ENCODE peak calls at places on chromosomes 2 and 18, in nine cellular contexts. I, X, H, T, G, L, Q, V and C are unnamed samples.

GRCh38 chr2:204251977-204252376 is 293.3 kb upstream of the PARD3B start:
- DNase-seq in H (no peak), Q (no peak), X (no peak), G (no peak), V (no peak), I (peak), L (no peak), T (no peak), C (no peak)

GRCh38 chr2:105100064-105100840 is 62.4 kb downstream of the MRPS9 start:
- DNase-seq in X (no peak), V (no peak), H (peak), G (no peak), L (no peak), Q (no peak), T (no peak), I (peak), C (no peak)

GRCh38 chr2:161400076-161400475 is 16.0 kb upstream of the TBR1 start:
- DNase-seq in H (no peak), G (no peak), L (no peak), X (no peak), Q (peak), V (peak), T (no peak), I (peak), C (no peak)

GRCh38 chr2:106960633-106961205 is 74.8 kb upstream of the ST6GAL2 start:
- DNase-seq in Q (no peak), I (no peak), G (no peak), V (no peak), X (no peak), T (peak), H (no peak), L (no peak), C (no peak)

GRCh38 chr2:46273919-46274318 is 23.3 kb upstream of the EPAS1 start:
- DNase-seq in G (no peak), V (peak), X (no peak), I (no peak), Q (no peak), L (no peak), T (peak), H (no peak), C (no peak)

GRCh38 chr18:31677592-31677991 is 6.8 kb downstream of the B4GALT6 start:
- DNase-seq in L (no peak), G (no peak), T (no peak), V (no peak), X (no peak), H (no peak), I (no peak), Q (no peak), C (no peak)

GRCh38 chr2:31270871-31271270 is 36.9 kb downstream of the EHD3 start:
- DNase-seq in X (no peak), T (no peak), V (no peak), Q (peak), G (no peak), I (no peak), H (no peak), L (no peak), C (no peak)

GRCh38 chr2:176986579-176986978 is 226.0 kb upstream of the HNRNPA3 start:
- DNase-seq in L (no peak), G (no peak), H (no peak), V (no peak), T (no peak), X (no peak), Q (no peak), I (no peak), C (no peak)

GRCh38 chr2:6103949-6104348 is 411.8 kb downstream of the SOX11 start:
- DNase-seq in L (peak), T (no peak), X (no peak), G (no peak), Q (no peak), I (no peak), H (no peak), V (no peak), C (no peak)

GRCh38 chr18:58105908-58106673 is 62.1 kb downstream of the NEDD4L start:
- DNase-seq in H (no peak), V (no peak), L (no peak), I (no peak), X (no peak), G (no peak), T (peak), Q (peak), C (no peak)

GRCh38 chr2:97849881-97850540 is 136.6 kb downstream of the ZAP70 start:
- DNase-seq in L (peak), V (no peak), H (peak), Q (no peak), T (peak), I (peak), X (no peak), G (no peak), C (no peak)

GRCh38 chr2:230267556-230267955 is 42.0 kb downstream of the SP140 start:
- DNase-seq in V (no peak), T (no peak), X (no peak), G (no peak), Q (no peak), L (no peak), I (no peak), H (no peak), C (no peak)

GRCh38 chr2:12151716-12152115 is 405.3 kb downstream of the LPIN1 start:
- DNase-seq in V (no peak), T (no peak), H (peak), G (no peak), L (no peak), I (peak), Q (no peak), X (no peak), C (no peak)

GRCh38 chr2:45055261-45055660 is 46.0 kb upstream of the SIX2 start:
- DNase-seq in T (no peak), L (no peak), Q (peak), G (no peak), X (no peak), V (no peak), I (no peak), H (no peak), C (no peak)

GRCh38 chr18:24214144-24214543 is 75.3 kb downstream of the CABYR start:
- DNase-seq in T (no peak), H (no peak), Q (no peak), G (no peak), I (no peak), X (no peak), L (no peak), V (no peak), C (no peak)

GRCh38 chr2:53826587-53827397 is 33.0 kb downstream of the GPR75 start:
- DNase-seq in I (peak), T (no peak), L (peak), V (no peak), H (no peak), X (no peak), G (no peak), Q (peak), C (no peak)

GRCh38 chr18:25724121-25724520 is 366.3 kb downstream of the SS18 start:
- DNase-seq in G (no peak), I (no peak), T (no peak), L (no peak), Q (no peak), X (no peak), H (no peak), V (no peak), C (no peak)

GRCh38 chr2:1192121-1192520 is 221.1 kb upstream of the TPO start:
- DNase-seq in H (no peak), L (no peak), G (no peak), T (no peak), X (no peak), Q (no peak), V (no peak), I (no peak), C (no peak)

GRCh38 chr2:157971702-157972101 is 95.6 kb upstream of the ACVR1 start:
- DNase-seq in L (peak), V (peak), I (peak), T (peak), X (no peak), H (peak), G (no peak), Q (no peak), C (no peak)

GRCh38 chr2:203809084-203809521 is 58.5 kb upstream of the CTLA4 start:
- DNase-seq in H (no peak), I (no peak), T (peak), V (no peak), L (no peak), X (no peak), G (no peak), Q (peak), C (no peak)

GRCh38 chr2:99569393-99569792 is 79.6 kb upstream of the REV1 start:
- DNase-seq in L (no peak), V (no peak), T (no peak), H (no peak), Q (no peak), X (no peak), I (no peak), G (no peak), C (no peak)

GRCh38 chr2:196275646-196276352 is 104.4 kb upstream of the STK17B start:
- DNase-seq in V (peak), L (peak), X (no peak), Q (peak), I (no peak), G (peak), H (no peak), T (no peak), C (no peak)

GRCh38 chr2:26720322-26721166 is 28.0 kb downstream of the KCNK3 start:
- DNase-seq in X (peak), T (peak), V (peak), L (peak), I (no peak), H (no peak), Q (peak), G (peak), C (peak)

GRCh38 chr2:186917866-186918265 is 68.9 kb upstream of the ZSWIM2 start:
- DNase-seq in L (no peak), V (no peak), G (no peak), T (peak), X (no peak), H (no peak), Q (no peak), I (peak), C (no peak)

GRCh38 chr2:134819334-134819733 is 19.1 kb upstream of the ACMSD start:
- DNase-seq in I (peak), G (no peak), Q (peak), H (peak), T (peak), V (peak), X (no peak), L (peak), C (no peak)

GRCh38 chr18:45793295-45793965 is 32.0 kb upstream of the SIGLEC15 start:
- DNase-seq in V (peak), H (peak), T (peak), I (peak), X (no peak), L (peak), G (no peak), Q (peak), C (peak)

GRCh38 chr2:207489251-207489650 is 40.5 kb upstream of the CREB1 start:
- DNase-seq in H (no peak), T (no peak), V (no peak), G (no peak), L (no peak), Q (no peak), I (no peak), X (no peak), C (no peak)

GRCh38 chr2:207491086-207491485 is 38.7 kb upstream of the CREB1 start:
- DNase-seq in Q (no peak), T (no peak), L (no peak), I (no peak), V (no peak), X (no peak), H (no peak), G (no peak), C (no peak)

GRCh38 chr2:207490441-207490840 is 39.3 kb upstream of the CREB1 start:
- DNase-seq in H (no peak), Q (peak), L (no peak), V (no peak), G (no peak), T (no peak), X (no peak), I (peak), C (no peak)

GRCh38 chr2:207484444-207485391 is 45.0 kb upstream of the CREB1 start:
- DNase-seq in X (no peak), L (no peak), Q (no peak), V (no peak), H (no peak), G (peak), I (no peak), T (peak), C (peak)

GRCh38 chr2:207487650-207488315 is 42.0 kb upstream of the CREB1 start:
- DNase-seq in I (peak), H (peak), L (no peak), X (no peak), T (peak), Q (peak), V (peak), G (no peak), C (no peak)
- TF ChIP-seq CTCF in I (no peak), H (no peak), L (no peak), X (no peak), T (no peak), Q (peak), V (no peak), G (no peak), C (no peak)

GRCh38 chr2:225017098-225017685 is 25.1 kb downstream of the DOCK10 start:
- DNase-seq in X (no peak), G (no peak), I (no peak), T (no peak), V (peak), Q (no peak), H (no peak), L (no peak), C (no peak)
- TF ChIP-seq CTCF in X (no peak), G (no peak), I (no peak), T (no peak), V (peak), Q (no peak), H (no peak), L (no peak), C (no peak)

GRCh38 chr2:219575566-219576504 is 3.7 kb downstream of the INHA start:
- DNase-seq in G (no peak), L (no peak), H (no peak), V (no peak), X (no peak), Q (no peak), T (no peak), I (no peak), C (no peak)
- TF ChIP-seq CTCF in G (no peak), L (no peak), H (no peak), V (no peak), X (no peak), Q (no peak), T (no peak), I (no peak), C (no peak)

GRCh38 chr2:60438136-60438535 is 115.3 kb downstream of the BCL11A start:
- DNase-seq in L (no peak), G (no peak), X (no peak), T (no peak), V (no peak), H (no peak), I (no peak), Q (no peak), C (no peak)

GRCh38 chr2:60438653-60439052 is 114.8 kb downstream of the BCL11A start:
- DNase-seq in G (no peak), Q (no peak), I (no peak), L (no peak), T (no peak), V (no peak), X (no peak), H (no peak), C (no peak)

GRCh38 chr2:60440080-60440753 is 113.2 kb downstream of the BCL11A start:
- DNase-seq in G (no peak), X (no peak), T (no peak), Q (no peak), H (no peak), L (no peak), I (no peak), V (no peak), C (no peak)

GRCh38 chr2:60440761-60441160 is 112.7 kb downstream of the BCL11A start:
- DNase-seq in X (no peak), L (no peak), G (no peak), Q (no peak), I (peak), T (no peak), V (no peak), H (no peak), C (no peak)

DNA sequence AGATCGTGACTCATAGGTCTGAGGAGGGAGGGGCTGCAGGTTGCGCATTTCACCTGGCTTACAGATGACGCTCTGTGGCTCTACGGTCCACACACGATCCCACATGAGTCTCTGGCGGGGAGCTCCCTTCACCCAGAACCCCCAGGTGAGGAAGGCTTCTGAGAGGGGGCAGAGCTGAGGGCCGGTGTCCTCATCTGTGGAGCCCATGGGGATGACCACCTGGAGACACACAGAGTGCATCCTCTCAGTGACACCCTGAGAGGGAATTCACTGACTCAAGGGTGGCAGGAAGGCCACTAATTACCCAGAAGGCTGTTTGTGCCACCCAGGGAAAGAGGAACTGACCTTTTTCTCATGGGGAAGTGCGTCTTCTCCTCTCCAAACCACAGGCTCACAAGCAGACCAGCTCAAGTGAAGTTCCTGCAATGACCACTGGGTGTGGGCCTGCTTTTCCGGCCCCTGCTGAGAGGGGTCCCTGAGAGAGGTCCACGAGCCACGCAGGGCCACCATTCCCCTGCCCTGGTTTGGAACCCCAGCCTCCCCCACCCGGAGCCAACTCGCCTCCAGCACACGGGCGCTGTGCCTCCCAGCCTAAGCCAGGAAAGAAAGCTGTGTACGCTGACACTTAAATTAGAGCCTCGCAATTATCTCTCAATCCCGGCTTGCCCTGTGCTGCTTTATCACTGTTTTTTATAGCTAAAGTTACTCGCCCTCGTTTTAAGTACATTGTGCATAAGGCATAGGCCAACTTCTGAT is 114.1 kb downstream of the BCL11A start:
- DNase-seq in H (no peak), V (no peak), G (peak), Q (no peak), X (peak), I (no peak), T (no peak), L (no peak), C (no peak)
- TF ChIP-seq CTCF in H (no peak), V (no peak), G (peak), Q (peak), X (peak), I (peak), T (no peak), L (peak), C (no peak)

GRCh38 chr2:237627463-237628321 is at the start of gene LRRFIP1:
- DNase-seq in I (no peak), V (no peak), G (no peak), Q (no peak), L (no peak), X (peak), T (peak), H (peak), C (no peak)
- TF ChIP-seq CTCF in I (no peak), V (peak), G (no peak), Q (no peak), L (no peak), X (no peak), T (peak), H (no peak), C (no peak)

GRCh38 chr2:42335514-42336104 is 25.4 kb downstream of the COX7A2L start:
- DNase-seq in I (no peak), H (no peak), L (no peak), T (no peak), X (no peak), V (no peak), Q (no peak), G (no peak), C (no peak)

GRCh38 chr2:42336361-42336965 is 24.6 kb downstream of the COX7A2L start:
- DNase-seq in I (no peak), X (no peak), L (no peak), T (no peak), V (no peak), G (no peak), H (no peak), Q (no peak), C (no peak)

GRCh38 chr2:42338567-42339190 is 22.3 kb downstream of the COX7A2L start:
- DNase-seq in G (no peak), H (no peak), V (no peak), Q (no peak), X (no peak), T (no peak), I (no peak), L (no peak), C (no peak)

GRCh38 chr2:42337846-42338566 is 23.0 kb downstream of the COX7A2L start:
- DNase-seq in G (no peak), H (no peak), Q (no peak), X (no peak), L (no peak), T (no peak), V (no peak), I (no peak), C (no peak)

DNA sequence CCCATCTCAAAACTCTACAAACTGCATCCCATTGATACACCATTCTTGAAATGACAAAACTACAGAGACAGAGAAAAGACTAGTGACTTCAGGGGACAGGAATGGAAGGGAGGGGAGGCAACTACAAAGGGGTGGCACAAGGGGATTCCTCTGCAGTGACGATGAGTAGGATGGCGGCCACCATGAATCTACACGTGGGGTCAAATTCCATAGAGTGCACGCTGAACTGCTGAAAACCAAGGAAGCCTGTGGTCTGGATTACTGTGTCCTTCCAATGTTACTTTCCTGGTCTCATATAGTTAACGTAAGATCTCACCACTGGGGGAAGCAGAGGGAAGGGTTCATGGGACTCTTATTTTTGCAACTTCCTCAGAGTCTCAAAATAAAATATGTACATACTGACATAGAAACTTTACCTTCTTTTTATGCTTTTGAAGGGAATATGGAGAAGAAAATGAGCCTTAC is 23.6 kb downstream of the COX7A2L start:
- DNase-seq in T (no peak), L (no peak), X (no peak), I (no peak), G (no peak), Q (no peak), V (no peak), H (no peak), C (no peak)
- TF ChIP-seq CTCF in T (no peak), L (peak), X (no peak), I (no peak), G (peak), Q (peak), V (no peak), H (no peak), C (no peak)

DNA sequence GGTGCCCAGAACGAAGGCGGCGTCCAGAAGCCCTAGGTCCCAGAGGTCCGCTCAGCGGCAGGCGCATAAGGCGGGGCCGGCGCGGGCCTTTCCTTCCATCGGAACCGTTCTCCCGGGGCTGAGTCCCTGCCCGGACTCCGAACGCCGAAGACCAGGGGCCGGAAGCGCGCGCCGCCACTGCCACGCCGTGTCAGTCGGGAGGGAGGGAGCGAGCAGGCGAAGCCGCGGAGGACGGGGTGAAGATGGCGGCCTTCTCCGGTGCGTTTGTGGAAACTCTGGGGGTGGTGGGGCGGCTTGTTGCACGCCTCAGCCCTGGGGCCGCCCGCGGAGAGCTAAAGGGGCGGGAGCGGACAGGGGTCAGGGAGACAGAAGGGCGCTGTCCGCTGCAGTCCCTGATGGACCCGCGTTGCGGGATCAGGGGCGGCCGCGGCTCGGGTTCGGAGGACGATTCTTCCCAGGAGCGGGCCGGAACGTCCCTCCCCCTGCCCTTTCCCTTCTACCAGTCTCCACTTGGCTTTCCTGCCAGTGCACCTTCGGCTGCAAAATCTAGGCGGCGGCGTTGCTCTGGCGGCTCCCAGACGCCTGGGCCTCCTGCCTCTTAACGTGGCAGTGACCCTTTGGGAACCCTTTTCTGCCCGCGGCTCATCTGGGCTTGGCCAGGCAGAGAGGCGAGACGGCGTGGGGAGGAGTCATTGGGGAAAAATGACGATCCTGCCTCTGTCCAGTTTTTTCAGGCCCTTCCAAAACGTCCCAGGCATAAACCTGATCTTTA is at the start of gene DDX1:
- DNase-seq in X (peak), V (peak), I (peak), T (peak), G (peak), H (peak), L (peak), Q (peak), C (peak)
- TF ChIP-seq CTCF in X (no peak), V (no peak), I (no peak), T (no peak), G (peak), H (no peak), L (no peak), Q (peak), C (no peak)

GRCh38 chr2:109736177-109736827 is 57.8 kb upstream of the RGPD5 start:
- DNase-seq in L (peak), T (peak), X (peak), Q (peak), H (peak), V (peak), G (no peak), I (peak), C (no peak)
- TF ChIP-seq CTCF in L (peak), T (peak), X (peak), Q (peak), H (peak), V (peak), G (peak), I (peak), C (peak)